ENCODE peak calls at places on chromosomes 6 and 20, in five cellular contexts. S is stomach, X is cardiac muscle cell, B is tibial artery, Q is GM12878. H is an unnamed sample.

GRCh38 chr6:127954082-127954481 is 53.2 kb upstream of the THEMIS start:
- DNase-seq in Q (no peak), B (no peak), S (no peak), X (no peak), H (no peak)

GRCh38 chr20:62921119-62921687 is 5.1 kb downstream of the DIDO1 start:
- DNase-seq in X (peak; percentile 85), B (no peak), S (peak; percentile 59), Q (no peak), H (no peak)

GRCh38 chr6:13522639-13523038 is 35.2 kb upstream of the GFOD1 start:
- DNase-seq in S (no peak), X (no peak), B (no peak), Q (no peak), H (no peak)

GRCh38 chr6:144264270-144265060 is 20.7 kb upstream of the UTRN start:
- DNase-seq in S (no peak), B (no peak), Q (no peak), X (peak; percentile 64), H (no peak)

GRCh38 chr6:139254196-139254595 is 37.6 kb downstream of the TXLNB start:
- DNase-seq in Q (no peak), S (no peak), B (no peak), X (no peak), H (no peak)

GRCh38 chr6:163354085-163354484 is 60.4 kb upstream of the QKI start:
- DNase-seq in X (no peak), S (no peak), B (peak; percentile 55), Q (no peak), H (no peak)

GRCh38 chr6:38495922-38496635 is 143.7 kb downstream of the BTBD9 start:
- DNase-seq in Q (no peak), S (no peak), B (no peak), X (no peak), H (peak; percentile 21)

GRCh38 chr6:126091507-126091906 is 105.2 kb downstream of the TRMT11 start:
- DNase-seq in B (no peak), S (no peak), Q (no peak), X (no peak), H (no peak)

GRCh38 chr20:38805958-38806854 is 709 bp downstream of the PPP1R16B start:
- DNase-seq in B (no peak), S (no peak), X (peak; percentile 9), Q (no peak), H (peak; percentile 44)

GRCh38 chr6:35970181-35970580 is 49.3 kb upstream of the SRPK1 start:
- DNase-seq in B (no peak), X (no peak), Q (no peak), S (no peak), H (no peak)

GRCh38 chr20:63953764-63954429 is 2.3 kb downstream of the UCKL1 start:
- DNase-seq in X (no peak), S (no peak), B (no peak), Q (no peak), H (no peak)

GRCh38 chr6:89985744-89986493 is 91.7 kb downstream of the GJA10 start:
- DNase-seq in B (no peak), X (no peak), Q (no peak), S (no peak), H (no peak)

GRCh38 chr20:8388707-8389106 is 256.6 kb downstream of the PLCB1 start:
- DNase-seq in B (no peak), Q (no peak), X (no peak), S (no peak), H (no peak)

GRCh38 chr6:82955841-82956240 is 109.8 kb downstream of the UBE3D start:
- DNase-seq in Q (no peak), S (no peak), B (no peak), X (no peak), H (no peak)

DNA sequence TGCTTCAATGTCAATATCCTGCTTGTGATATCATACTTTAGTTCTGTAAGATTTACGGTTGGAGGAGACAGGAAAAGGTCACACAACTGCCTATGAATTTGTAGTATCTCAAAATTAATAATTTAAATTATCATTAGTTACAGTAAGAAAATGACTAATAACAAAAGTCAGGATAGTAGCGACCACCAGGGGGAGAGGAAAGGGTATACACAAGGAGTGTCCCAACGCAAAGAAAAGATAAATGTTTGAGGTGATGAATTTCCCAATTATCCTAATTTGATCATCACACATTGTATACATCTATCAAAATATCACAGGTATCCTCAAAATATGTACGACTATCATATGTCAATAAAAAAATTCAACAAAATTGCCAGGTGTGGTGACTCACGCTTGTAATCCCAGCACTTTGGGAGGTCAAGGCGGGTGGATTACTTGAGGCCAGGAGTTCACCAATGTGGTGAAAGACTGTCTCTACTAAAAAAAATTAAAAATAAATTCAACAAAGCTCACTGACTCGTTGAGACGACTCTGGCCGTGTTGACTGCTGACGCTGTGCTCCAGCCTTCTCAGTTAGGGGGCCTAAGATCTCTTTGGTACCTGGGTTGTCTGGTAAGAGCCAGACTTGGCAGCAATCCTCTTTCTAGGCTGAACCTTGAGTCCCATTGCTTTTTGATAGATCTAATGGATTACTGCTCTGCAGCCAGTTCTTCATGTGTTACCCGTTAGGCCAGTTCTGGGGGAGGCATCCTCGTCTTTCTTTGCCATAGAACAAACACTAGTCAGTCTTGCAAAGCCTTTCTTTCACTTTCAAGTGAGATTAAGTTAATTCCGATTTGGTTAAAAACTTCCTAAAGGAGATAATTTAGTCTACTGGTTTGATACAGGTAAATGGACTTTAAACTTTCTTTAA is 9.0 kb upstream of the OVOL2 start:
- DNase-seq in X (no peak), B (no peak), Q (no peak), S (no peak), H (no peak)
- TF ChIP-seq CTCF in X (no peak), B (no peak), Q (no peak), S (peak; percentile 15), H (no peak)

GRCh38 chr6:151661928-151662327 is 145.6 kb upstream of the ESR1 start:
- DNase-seq in B (no peak), Q (no peak), S (no peak), X (no peak), H (no peak)
- TF ChIP-seq CTCF in B (no peak), Q (peak; percentile 26), S (no peak), X (peak; percentile 33), H (peak; percentile 50)

DNA sequence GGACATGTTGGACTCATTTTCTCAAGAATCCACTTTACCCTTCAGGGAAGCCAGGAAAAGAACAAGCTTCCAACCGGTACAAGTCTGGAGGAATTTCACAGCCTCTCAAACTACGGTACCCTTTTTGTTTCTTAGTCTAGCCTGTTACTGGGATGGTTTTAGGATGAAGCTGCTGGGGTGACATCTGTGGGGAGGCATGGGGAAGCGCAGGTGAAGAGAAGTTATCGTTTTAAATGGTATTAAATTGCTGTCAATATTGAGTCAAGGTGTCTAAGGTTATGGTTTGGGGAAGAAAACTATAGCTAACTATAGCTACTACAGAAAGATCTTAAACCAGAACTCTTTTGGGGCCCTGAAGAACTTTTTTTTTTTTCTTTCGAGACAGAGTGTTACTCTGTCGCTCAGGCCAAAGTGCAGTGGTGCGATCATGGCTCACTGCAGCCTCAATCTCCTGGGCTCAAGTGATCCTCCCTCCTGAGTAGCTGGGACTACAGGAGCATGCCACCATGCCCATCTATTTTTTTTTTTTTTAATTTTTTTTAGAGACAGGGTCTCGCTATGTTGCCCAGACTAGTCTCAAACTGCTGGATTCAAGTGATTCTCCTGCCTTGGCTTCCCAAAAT is 128.7 kb downstream of the RIN2 start:
- DNase-seq in B (no peak), Q (no peak), X (peak; percentile 15), S (no peak), H (no peak)
- TF ChIP-seq CTCF in B (no peak), Q (no peak), X (peak; percentile 12), S (no peak), H (no peak)

DNA sequence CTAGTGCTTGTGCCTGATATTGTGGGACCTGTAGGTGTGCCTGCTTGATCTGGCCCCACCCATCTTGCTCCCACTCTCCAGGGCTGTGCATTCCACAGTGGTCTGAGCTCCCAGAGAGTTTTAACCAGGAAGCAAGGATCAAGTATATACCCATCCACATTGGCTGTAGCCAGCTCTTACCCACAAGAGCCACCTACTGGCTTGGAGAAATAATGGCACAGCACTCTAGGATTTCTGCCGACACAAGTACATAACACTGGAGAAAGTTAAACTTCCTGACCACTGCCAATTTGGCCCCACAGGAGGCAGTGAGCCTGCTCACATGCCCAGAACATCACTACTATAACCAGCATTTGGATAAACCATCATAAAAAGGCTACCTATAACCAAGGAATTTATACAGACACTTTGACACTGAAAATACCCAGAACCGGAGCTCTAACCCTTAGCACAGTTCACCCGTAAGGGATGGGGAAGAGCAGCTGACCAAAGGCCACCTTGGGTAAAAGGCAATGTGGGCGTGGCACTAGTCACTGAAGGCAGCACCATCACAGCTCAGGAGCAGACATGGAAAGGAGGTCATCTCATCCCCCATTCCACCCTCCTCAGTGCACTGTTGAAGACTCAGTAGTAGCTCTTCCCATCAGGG is 440.4 kb downstream of the BTBD3 start:
- DNase-seq in Q (no peak), X (peak; percentile 15), S (no peak), B (no peak), H (no peak)
- TF ChIP-seq CTCF in Q (no peak), X (peak; percentile 54), S (no peak), B (no peak), H (peak; percentile 13)

GRCh38 chr6:23547851-23548250 is 578.2 kb upstream of the NRSN1 start:
- DNase-seq in S (no peak), X (peak; percentile 61), Q (no peak), B (no peak), H (no peak)
- TF ChIP-seq CTCF in S (no peak), X (no peak), Q (no peak), B (no peak), H (no peak)

GRCh38 chr6:146770275-146770964 is 171.6 kb downstream of the ADGB start:
- DNase-seq in S (no peak), B (peak; percentile 24), X (no peak), Q (no peak), H (no peak)

GRCh38 chr6:146770965-146771735 is 172.4 kb downstream of the ADGB start:
- DNase-seq in S (no peak), Q (no peak), X (no peak), B (peak; percentile 64), H (no peak)

DNA sequence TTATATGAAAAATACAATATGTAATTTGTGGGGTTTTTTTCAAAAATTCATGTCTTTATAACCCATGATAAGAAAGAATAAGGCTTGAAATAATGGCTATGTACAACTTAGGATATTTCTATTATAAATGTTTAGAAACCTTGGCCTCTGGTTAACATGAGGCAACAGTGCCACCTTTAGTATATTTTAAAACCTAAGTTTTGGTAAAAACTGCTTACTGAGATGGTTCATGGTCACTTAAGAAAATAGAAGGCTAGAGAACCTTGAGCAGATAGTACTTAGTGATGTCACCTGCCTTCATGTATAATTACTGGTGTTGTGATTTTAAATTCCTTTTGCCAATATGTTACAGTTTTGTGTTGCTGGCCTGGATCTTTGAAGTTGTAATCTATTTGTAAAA is 176.5 kb downstream of the ADGB start:
- DNase-seq in S (no peak), Q (no peak), B (no peak), X (no peak), H (no peak)
- TF ChIP-seq CTCF in S (no peak), Q (no peak), B (no peak), X (no peak), H (no peak)

GRCh38 chr6:75210885-75211739 is 5.3 kb upstream of the COL12A1 start:
- DNase-seq in X (peak; percentile 84), B (peak; percentile 57), Q (no peak), S (peak; percentile 54), H (peak; percentile 52)
- TF ChIP-seq CTCF in X (peak; percentile 67), B (peak; percentile 74), Q (peak; percentile 68), S (peak; percentile 82), H (peak; percentile 77)

GRCh38 chr6:158366363-158366762 is 54.1 kb downstream of the TULP4 start:
- DNase-seq in X (no peak), S (no peak), B (no peak), Q (no peak), H (no peak)
- TF ChIP-seq CTCF in X (no peak), S (no peak), B (no peak), Q (no peak), H (no peak)

H was measured in GM13977.